ENCODE peak calls at places on chromosomes 12 and 14, in eight cellular contexts. K is NCI-H345, D is lower lobe of right lung, Z is astrocyte of the cerebellum, O is neural crest cell, E is fibroblast of lung, S is HFFc6, H is foreskin fibroblast. F is an unnamed sample.

GRCh38 chr12:54624316-54625279 is 10.1 kb downstream of the LACRT start:
- DNase-seq in S (no peak), H (peak), Z (no peak), E (no peak), O (no peak), K (no peak), D (no peak), F (no peak)

GRCh38 chr12:89618113-89618862 is 90.3 kb downstream of the ATP2B1 start:
- DNase-seq in Z (no peak), S (no peak), K (no peak), H (no peak), O (no peak), E (no peak), D (no peak), F (no peak)

GRCh38 chr12:47938093-47938492 is 25.3 kb upstream of the TMEM106C start:
- DNase-seq in O (no peak), H (peak), S (peak), D (no peak), K (no peak), Z (no peak), E (peak), F (no peak)

GRCh38 chr12:39804479-39805241 is 185.1 kb upstream of the ABCD2 start:
- DNase-seq in D (no peak), H (no peak), Z (no peak), S (no peak), O (no peak), K (no peak), E (no peak), F (no peak)

GRCh38 chr12:12890492-12890814 is 909 bp upstream of the GPRC5A start:
- DNase-seq in H (peak), O (no peak), Z (no peak), S (no peak), K (no peak), E (peak), D (no peak), F (no peak)

GRCh38 chr12:6361834-6362233 is 13.5 kb downstream of the SCNN1A start:
- DNase-seq in D (peak), H (no peak), O (no peak), Z (no peak), E (peak), K (no peak), S (no peak), F (no peak)

GRCh38 chr14:24395609-24396580 is 2.9 kb upstream of the NYNRIN start:
- DNase-seq in D (no peak), H (no peak), Z (no peak), E (no peak), O (no peak), S (no peak), K (no peak), F (no peak)

GRCh38 chr14:45743884-45744283 is 490.9 kb upstream of the MIS18BP1 start:
- DNase-seq in Z (no peak), S (no peak), E (no peak), H (no peak), D (no peak), O (no peak), K (no peak), F (no peak)

GRCh38 chr14:73189651-73190050 is 47.7 kb upstream of the PAPLN start:
- DNase-seq in O (no peak), H (peak), K (no peak), D (no peak), S (no peak), E (no peak), Z (no peak), F (no peak)

GRCh38 chr14:70640938-70641547 is 673 bp upstream of the TTC9 start:
- DNase-seq in E (peak), H (peak), Z (no peak), K (peak), O (no peak), S (no peak), D (peak), F (no peak)

GRCh38 chr12:42372154-42372791 is 46.3 kb downstream of the PPHLN1 start:
- DNase-seq in O (peak), Z (peak), H (peak), K (peak), D (no peak), E (peak), S (peak), F (no peak)

GRCh38 chr12:122449317-122449716 is 26.8 kb upstream of the CLIP1 start:
- DNase-seq in D (no peak), H (peak), K (no peak), O (no peak), Z (peak), E (peak), S (peak), F (no peak)

GRCh38 chr12:10136637-10137205 is 6.7 kb upstream of the CLEC7A start:
- DNase-seq in K (peak), E (no peak), O (no peak), H (no peak), D (no peak), S (no peak), Z (no peak), F (no peak)

GRCh38 chr14:23008836-23009235 is 1.1 kb downstream of the C14orf93 start:
- DNase-seq in H (no peak), K (peak), S (no peak), Z (no peak), O (no peak), D (no peak), E (peak), F (no peak)

GRCh38 chr12:45912774-45913173 is 77.6 kb downstream of the SCAF11 start:
- DNase-seq in E (no peak), O (no peak), H (no peak), D (no peak), S (no peak), K (no peak), Z (no peak), F (no peak)

GRCh38 chr14:85565862-85566296 is 35.9 kb downstream of the FLRT2 start:
- DNase-seq in E (peak), O (no peak), S (peak), H (peak), Z (no peak), K (no peak), D (no peak), F (no peak)

GRCh38 chr14:104390941-104391901 is 188.3 kb upstream of the C14orf180 start:
- DNase-seq in D (no peak), O (no peak), K (no peak), H (no peak), Z (no peak), S (no peak), E (no peak), F (no peak)

GRCh38 chr12:68611094-68611818 is 557 bp downstream of the RAP1B start:
- DNase-seq in H (peak), O (peak), D (peak), E (peak), Z (peak), S (peak), K (peak), F (peak)

GRCh38 chr14:103121161-103121845 is 2.0 kb upstream of the TNFAIP2 start:
- DNase-seq in S (no peak), K (peak), Z (no peak), O (no peak), E (peak), D (peak), H (peak), F (no peak)

GRCh38 chr14:75440733-75441474 is 13.1 kb downstream of the JDP2 start:
- DNase-seq in Z (no peak), E (peak), D (peak), O (no peak), H (peak), K (no peak), S (peak), F (no peak)

GRCh38 chr12:109274381-109274780 is 34.7 kb downstream of the FOXN4 start:
- DNase-seq in O (no peak), E (no peak), S (no peak), H (no peak), D (no peak), K (no peak), Z (no peak), F (no peak)

GRCh38 chr14:96077983-96078686 is 39.0 kb downstream of the C14orf132 start:
- DNase-seq in D (peak), E (no peak), Z (no peak), O (no peak), H (no peak), K (no peak), S (no peak), F (no peak)

GRCh38 chr12:12938541-12938940 is 13.4 kb downstream of the GPRC5D start:
- DNase-seq in Z (no peak), H (no peak), D (no peak), O (no peak), K (no peak), S (no peak), E (no peak), F (no peak)